ENCODE peak calls at places on chromosomes 3 and 15, in ten cellular contexts. One of them, this sample, is unnamed.

GRCh38 chr3:170368921-170369320 is 11.4 kb downstream of the SKIL start:
- DNase-seq in ovary: no peak
- DNase-seq in dorsolateral prefrontal cortex: no peak
- DNase-seq in psoas muscle: no peak
- DNase-seq in CD4-positive, alpha-beta T cell: no peak
- DNase-seq in tibial artery: no peak
- DNase-seq in CD8-positive, alpha-beta T cell: no peak
- DNase-seq in coronary artery: no peak
- DNase-seq in ascending aorta: no peak
- DNase-seq in RWPE1: no peak
- DNase-seq in this sample: no peak

GRCh38 chr3:147318900-147319299 is 87.4 kb downstream of the ZIC4 start:
- DNase-seq in ovary: no peak
- DNase-seq in dorsolateral prefrontal cortex: no peak
- DNase-seq in psoas muscle: no peak
- DNase-seq in CD4-positive, alpha-beta T cell: no peak
- DNase-seq in tibial artery: no peak
- DNase-seq in CD8-positive, alpha-beta T cell: no peak
- DNase-seq in coronary artery: no peak
- DNase-seq in ascending aorta: no peak
- DNase-seq in RWPE1: no peak
- DNase-seq in this sample: no peak

GRCh38 chr3:38582941-38583645 is 66.4 kb downstream of the SCN5A start:
- DNase-seq in ovary: no peak
- DNase-seq in dorsolateral prefrontal cortex: no peak
- DNase-seq in psoas muscle: no peak
- DNase-seq in CD4-positive, alpha-beta T cell: no peak
- DNase-seq in tibial artery: peak
- DNase-seq in CD8-positive, alpha-beta T cell: no peak
- DNase-seq in coronary artery: peak
- DNase-seq in ascending aorta: peak
- DNase-seq in RWPE1: no peak
- DNase-seq in this sample: peak

GRCh38 chr3:133733226-133733625 is 13.0 kb upstream of the TF start:
- DNase-seq in ovary: no peak
- DNase-seq in dorsolateral prefrontal cortex: no peak
- DNase-seq in psoas muscle: no peak
- DNase-seq in CD4-positive, alpha-beta T cell: no peak
- DNase-seq in tibial artery: no peak
- DNase-seq in CD8-positive, alpha-beta T cell: no peak
- DNase-seq in coronary artery: peak
- DNase-seq in ascending aorta: no peak
- DNase-seq in RWPE1: no peak
- DNase-seq in this sample: no peak

GRCh38 chr15:57562220-57562769 is 29.4 kb upstream of the MYZAP start:
- DNase-seq in ovary: no peak
- DNase-seq in dorsolateral prefrontal cortex: no peak
- DNase-seq in psoas muscle: no peak
- DNase-seq in CD4-positive, alpha-beta T cell: no peak
- DNase-seq in tibial artery: no peak
- DNase-seq in CD8-positive, alpha-beta T cell: no peak
- DNase-seq in coronary artery: peak
- DNase-seq in ascending aorta: no peak
- DNase-seq in RWPE1: no peak
- DNase-seq in this sample: peak

GRCh38 chr3:117356296-117356695 is 646.7 kb downstream of the TUSC7 start:
- DNase-seq in ovary: no peak
- DNase-seq in dorsolateral prefrontal cortex: no peak
- DNase-seq in psoas muscle: no peak
- DNase-seq in CD4-positive, alpha-beta T cell: no peak
- DNase-seq in tibial artery: no peak
- DNase-seq in CD8-positive, alpha-beta T cell: no peak
- DNase-seq in coronary artery: no peak
- DNase-seq in ascending aorta: no peak
- DNase-seq in RWPE1: no peak
- DNase-seq in this sample: no peak

GRCh38 chr3:43053291-43053690 is 52.6 kb downstream of the POMGNT2 start:
- DNase-seq in ovary: no peak
- DNase-seq in dorsolateral prefrontal cortex: no peak
- DNase-seq in psoas muscle: no peak
- DNase-seq in CD4-positive, alpha-beta T cell: no peak
- DNase-seq in tibial artery: no peak
- DNase-seq in CD8-positive, alpha-beta T cell: no peak
- DNase-seq in coronary artery: peak
- DNase-seq in ascending aorta: no peak
- DNase-seq in RWPE1: no peak
- DNase-seq in this sample: peak

GRCh38 chr3:15241341-15241740 is 35.3 kb downstream of the CAPN7 start:
- DNase-seq in ovary: peak
- DNase-seq in dorsolateral prefrontal cortex: no peak
- DNase-seq in psoas muscle: peak
- DNase-seq in CD4-positive, alpha-beta T cell: peak
- DNase-seq in tibial artery: peak
- DNase-seq in CD8-positive, alpha-beta T cell: no peak
- DNase-seq in coronary artery: no peak
- DNase-seq in ascending aorta: no peak
- DNase-seq in RWPE1: peak
- DNase-seq in this sample: no peak

GRCh38 chr3:155076888-155077287 is 3.2 kb upstream of the MME start:
- DNase-seq in ovary: no peak
- DNase-seq in dorsolateral prefrontal cortex: no peak
- DNase-seq in psoas muscle: no peak
- DNase-seq in CD4-positive, alpha-beta T cell: no peak
- DNase-seq in tibial artery: no peak
- DNase-seq in CD8-positive, alpha-beta T cell: no peak
- DNase-seq in coronary artery: no peak
- DNase-seq in ascending aorta: no peak
- DNase-seq in RWPE1: no peak
- DNase-seq in this sample: no peak
- TF ChIP-seq CTCF in ovary: no peak
- TF ChIP-seq CTCF in dorsolateral prefrontal cortex: no peak
- TF ChIP-seq CTCF in psoas muscle: no peak
- TF ChIP-seq CTCF in CD4-positive, alpha-beta T cell: no peak
- TF ChIP-seq CTCF in tibial artery: no peak
- TF ChIP-seq CTCF in CD8-positive, alpha-beta T cell: no peak
- TF ChIP-seq CTCF in coronary artery: no peak
- TF ChIP-seq CTCF in ascending aorta: no peak
- TF ChIP-seq CTCF in RWPE1: no peak
- TF ChIP-seq CTCF in this sample: no peak

GRCh38 chr3:156795890-156796451 is 30.2 kb upstream of the LEKR1 start:
- DNase-seq in ovary: no peak
- DNase-seq in dorsolateral prefrontal cortex: no peak
- DNase-seq in psoas muscle: no peak
- DNase-seq in CD4-positive, alpha-beta T cell: no peak
- DNase-seq in tibial artery: no peak
- DNase-seq in CD8-positive, alpha-beta T cell: no peak
- DNase-seq in coronary artery: no peak
- DNase-seq in ascending aorta: no peak
- DNase-seq in RWPE1: no peak
- DNase-seq in this sample: no peak
- H3K27ac ChIP-seq in ovary: no peak
- H3K27ac ChIP-seq in dorsolateral prefrontal cortex: no peak
- H3K27ac ChIP-seq in psoas muscle: no peak
- H3K27ac ChIP-seq in CD4-positive, alpha-beta T cell: no peak
- H3K27ac ChIP-seq in tibial artery: no peak
- H3K27ac ChIP-seq in CD8-positive, alpha-beta T cell: no peak
- H3K27ac ChIP-seq in coronary artery: no peak
- H3K27ac ChIP-seq in ascending aorta: no peak
- H3K27ac ChIP-seq in RWPE1: peak
- H3K27ac ChIP-seq in this sample: no peak

DNA sequence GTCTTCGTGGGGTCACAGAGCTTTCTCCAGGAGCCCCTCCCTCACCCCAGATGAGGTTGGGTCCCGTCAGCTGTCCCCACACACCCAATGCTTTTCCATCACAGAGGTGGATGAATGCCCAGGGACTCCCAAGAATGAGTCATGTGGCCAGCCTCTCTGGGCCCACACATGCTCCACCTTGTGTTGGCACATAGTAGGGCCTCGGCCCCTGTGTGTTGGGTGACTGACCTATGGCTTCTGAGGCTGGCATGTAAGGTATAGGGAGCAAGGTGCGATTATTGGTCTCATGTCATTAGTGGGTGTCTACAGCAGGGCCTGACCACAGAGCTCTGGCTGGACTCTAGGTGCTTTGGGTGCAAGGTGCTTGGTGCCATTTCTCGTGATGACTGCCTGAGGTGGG is 86.9 kb downstream of the DNAJB8 start:
- DNase-seq in ovary: no peak
- DNase-seq in dorsolateral prefrontal cortex: no peak
- DNase-seq in psoas muscle: no peak
- DNase-seq in CD4-positive, alpha-beta T cell: no peak
- DNase-seq in tibial artery: no peak
- DNase-seq in CD8-positive, alpha-beta T cell: no peak
- DNase-seq in coronary artery: no peak
- DNase-seq in ascending aorta: no peak
- DNase-seq in RWPE1: no peak
- DNase-seq in this sample: no peak
- TF ChIP-seq CTCF in ovary: no peak
- TF ChIP-seq CTCF in dorsolateral prefrontal cortex: no peak
- TF ChIP-seq CTCF in psoas muscle: no peak
- TF ChIP-seq CTCF in CD4-positive, alpha-beta T cell: no peak
- TF ChIP-seq CTCF in tibial artery: no peak
- TF ChIP-seq CTCF in CD8-positive, alpha-beta T cell: no peak
- TF ChIP-seq CTCF in coronary artery: no peak
- TF ChIP-seq CTCF in ascending aorta: no peak
- TF ChIP-seq CTCF in RWPE1: no peak
- TF ChIP-seq CTCF in this sample: no peak

GRCh38 chr15:40899536-40900207 is 5.4 kb downstream of the VPS18 start:
- DNase-seq in ovary: no peak
- DNase-seq in dorsolateral prefrontal cortex: no peak
- DNase-seq in psoas muscle: no peak
- DNase-seq in CD4-positive, alpha-beta T cell: no peak
- DNase-seq in tibial artery: no peak
- DNase-seq in CD8-positive, alpha-beta T cell: no peak
- DNase-seq in coronary artery: no peak
- DNase-seq in ascending aorta: no peak
- DNase-seq in RWPE1: no peak
- DNase-seq in this sample: peak

GRCh38 chr15:40900256-40901052 is 6.2 kb downstream of the VPS18 start:
- DNase-seq in ovary: no peak
- DNase-seq in dorsolateral prefrontal cortex: no peak
- DNase-seq in psoas muscle: no peak
- DNase-seq in CD4-positive, alpha-beta T cell: no peak
- DNase-seq in tibial artery: no peak
- DNase-seq in CD8-positive, alpha-beta T cell: no peak
- DNase-seq in coronary artery: no peak
- DNase-seq in ascending aorta: no peak
- DNase-seq in RWPE1: no peak
- DNase-seq in this sample: no peak

GRCh38 chr15:40901053-40901443 is 6.8 kb downstream of the VPS18 start:
- DNase-seq in ovary: no peak
- DNase-seq in dorsolateral prefrontal cortex: no peak
- DNase-seq in psoas muscle: no peak
- DNase-seq in CD4-positive, alpha-beta T cell: no peak
- DNase-seq in tibial artery: no peak
- DNase-seq in CD8-positive, alpha-beta T cell: no peak
- DNase-seq in coronary artery: no peak
- DNase-seq in ascending aorta: no peak
- DNase-seq in RWPE1: no peak
- DNase-seq in this sample: no peak

GRCh38 chr15:40904552-40905201 is 10.4 kb downstream of the VPS18 start:
- DNase-seq in ovary: no peak
- DNase-seq in dorsolateral prefrontal cortex: no peak
- DNase-seq in psoas muscle: no peak
- DNase-seq in CD4-positive, alpha-beta T cell: no peak
- DNase-seq in tibial artery: no peak
- DNase-seq in CD8-positive, alpha-beta T cell: no peak
- DNase-seq in coronary artery: no peak
- DNase-seq in ascending aorta: no peak
- DNase-seq in RWPE1: no peak
- DNase-seq in this sample: no peak

GRCh38 chr15:40902605-40903561 is 8.6 kb downstream of the VPS18 start:
- DNase-seq in ovary: no peak
- DNase-seq in dorsolateral prefrontal cortex: peak
- DNase-seq in psoas muscle: no peak
- DNase-seq in CD4-positive, alpha-beta T cell: no peak
- DNase-seq in tibial artery: peak
- DNase-seq in CD8-positive, alpha-beta T cell: no peak
- DNase-seq in coronary artery: no peak
- DNase-seq in ascending aorta: peak
- DNase-seq in RWPE1: no peak
- DNase-seq in this sample: peak
- H3K27ac ChIP-seq in ovary: no peak
- H3K27ac ChIP-seq in dorsolateral prefrontal cortex: peak
- H3K27ac ChIP-seq in psoas muscle: no peak
- H3K27ac ChIP-seq in CD4-positive, alpha-beta T cell: no peak
- H3K27ac ChIP-seq in tibial artery: no peak
- H3K27ac ChIP-seq in CD8-positive, alpha-beta T cell: no peak
- H3K27ac ChIP-seq in coronary artery: peak
- H3K27ac ChIP-seq in ascending aorta: peak
- H3K27ac ChIP-seq in RWPE1: peak
- H3K27ac ChIP-seq in this sample: peak

GRCh38 chr15:52528465-52529288 is at the start of gene MYO5A:
- DNase-seq in ovary: peak
- DNase-seq in dorsolateral prefrontal cortex: peak
- DNase-seq in psoas muscle: peak
- DNase-seq in CD4-positive, alpha-beta T cell: peak
- DNase-seq in tibial artery: peak
- DNase-seq in CD8-positive, alpha-beta T cell: peak
- DNase-seq in coronary artery: peak
- DNase-seq in ascending aorta: peak
- DNase-seq in RWPE1: peak
- DNase-seq in this sample: peak
- TF ChIP-seq CTCF in ovary: peak
- TF ChIP-seq CTCF in dorsolateral prefrontal cortex: peak
- TF ChIP-seq CTCF in psoas muscle: peak
- TF ChIP-seq CTCF in CD4-positive, alpha-beta T cell: peak
- TF ChIP-seq CTCF in tibial artery: no peak
- TF ChIP-seq CTCF in CD8-positive, alpha-beta T cell: no peak
- TF ChIP-seq CTCF in coronary artery: no peak
- TF ChIP-seq CTCF in ascending aorta: peak
- TF ChIP-seq CTCF in RWPE1: peak
- TF ChIP-seq CTCF in this sample: peak

GRCh38 chr3:2603734-2604297 is 505.1 kb downstream of the CNTN4 start:
- DNase-seq in ovary: no peak
- DNase-seq in dorsolateral prefrontal cortex: no peak
- DNase-seq in psoas muscle: no peak
- DNase-seq in CD4-positive, alpha-beta T cell: no peak
- DNase-seq in tibial artery: no peak
- DNase-seq in CD8-positive, alpha-beta T cell: no peak
- DNase-seq in coronary artery: no peak
- DNase-seq in ascending aorta: no peak
- DNase-seq in RWPE1: no peak
- DNase-seq in this sample: no peak
- H3K27ac ChIP-seq in ovary: no peak
- H3K27ac ChIP-seq in dorsolateral prefrontal cortex: no peak
- H3K27ac ChIP-seq in psoas muscle: no peak
- H3K27ac ChIP-seq in CD4-positive, alpha-beta T cell: no peak
- H3K27ac ChIP-seq in tibial artery: no peak
- H3K27ac ChIP-seq in CD8-positive, alpha-beta T cell: no peak
- H3K27ac ChIP-seq in coronary artery: no peak
- H3K27ac ChIP-seq in ascending aorta: no peak
- H3K27ac ChIP-seq in RWPE1: no peak
- H3K27ac ChIP-seq in this sample: no peak

GRCh38 chr15:31392761-31393401 is 66.2 kb downstream of the KLF13 start:
- DNase-seq in ovary: peak
- DNase-seq in dorsolateral prefrontal cortex: no peak
- DNase-seq in psoas muscle: no peak
- DNase-seq in CD4-positive, alpha-beta T cell: no peak
- DNase-seq in tibial artery: no peak
- DNase-seq in CD8-positive, alpha-beta T cell: no peak
- DNase-seq in coronary artery: no peak
- DNase-seq in ascending aorta: peak
- DNase-seq in RWPE1: no peak
- DNase-seq in this sample: peak
- TF ChIP-seq CTCF in ovary: no peak
- TF ChIP-seq CTCF in dorsolateral prefrontal cortex: no peak
- TF ChIP-seq CTCF in psoas muscle: no peak
- TF ChIP-seq CTCF in CD4-positive, alpha-beta T cell: no peak
- TF ChIP-seq CTCF in tibial artery: no peak
- TF ChIP-seq CTCF in CD8-positive, alpha-beta T cell: no peak
- TF ChIP-seq CTCF in coronary artery: no peak
- TF ChIP-seq CTCF in ascending aorta: no peak
- TF ChIP-seq CTCF in RWPE1: no peak
- TF ChIP-seq CTCF in this sample: no peak

GRCh38 chr3:71809321-71809720 is 24.4 kb upstream of the PROK2 start:
- DNase-seq in ovary: no peak
- DNase-seq in dorsolateral prefrontal cortex: no peak
- DNase-seq in psoas muscle: no peak
- DNase-seq in CD4-positive, alpha-beta T cell: no peak
- DNase-seq in tibial artery: no peak
- DNase-seq in CD8-positive, alpha-beta T cell: no peak
- DNase-seq in coronary artery: no peak
- DNase-seq in ascending aorta: no peak
- DNase-seq in RWPE1: no peak
- DNase-seq in this sample: no peak
- H3K27ac ChIP-seq in ovary: no peak
- H3K27ac ChIP-seq in dorsolateral prefrontal cortex: no peak
- H3K27ac ChIP-seq in psoas muscle: no peak
- H3K27ac ChIP-seq in CD4-positive, alpha-beta T cell: no peak
- H3K27ac ChIP-seq in tibial artery: no peak
- H3K27ac ChIP-seq in CD8-positive, alpha-beta T cell: no peak
- H3K27ac ChIP-seq in coronary artery: no peak
- H3K27ac ChIP-seq in ascending aorta: no peak
- H3K27ac ChIP-seq in RWPE1: no peak
- H3K27ac ChIP-seq in this sample: no peak